ENCODE peak calls at places on chromosomes 11 and 22, in six cellular contexts. One of them, this sample, is unnamed.

GRCh38 chr11:119728226-119728626 is 774 bp downstream of the NECTIN1 start:
- DNase-seq in SK-N-SH: no peak
- DNase-seq in kidney epithelial cell: no peak
- DNase-seq in AG10803: no peak
- DNase-seq in cardiac muscle cell: no peak
- DNase-seq in tibial artery: no peak
- DNase-seq in this sample: no peak

GRCh38 chr22:26109686-26110315 is 59.5 kb upstream of the SEZ6L start:
- DNase-seq in AG10803: no peak
- DNase-seq in cardiac muscle cell: no peak
- DNase-seq in tibial artery: no peak
- DNase-seq in kidney epithelial cell: no peak
- DNase-seq in SK-N-SH: no peak
- DNase-seq in this sample: no peak

GRCh38 chr11:10657308-10658271 is 36.0 kb downstream of the IRAG1 start:
- DNase-seq in cardiac muscle cell: peak; percentile 82
- DNase-seq in AG10803: peak; percentile 53
- DNase-seq in tibial artery: no peak
- DNase-seq in kidney epithelial cell: peak; percentile 29
- DNase-seq in SK-N-SH: no peak
- DNase-seq in this sample: peak; percentile 80

GRCh38 chr11:30406978-30407762 is 84.3 kb downstream of the ARL14EP start:
- DNase-seq in AG10803: no peak
- DNase-seq in SK-N-SH: no peak
- DNase-seq in tibial artery: no peak
- DNase-seq in kidney epithelial cell: no peak
- DNase-seq in cardiac muscle cell: no peak
- DNase-seq in this sample: no peak

GRCh38 chr11:12134239-12134590 is 23.8 kb downstream of the MICAL2 start:
- DNase-seq in tibial artery: peak; percentile 63
- DNase-seq in cardiac muscle cell: no peak
- DNase-seq in AG10803: no peak
- DNase-seq in kidney epithelial cell: no peak
- DNase-seq in SK-N-SH: no peak
- DNase-seq in this sample: no peak

GRCh38 chr22:36197065-36197440 is 4.6 kb downstream of the APOL4 start:
- DNase-seq in SK-N-SH: peak; percentile 27
- DNase-seq in cardiac muscle cell: peak; percentile 90
- DNase-seq in tibial artery: peak; percentile 62
- DNase-seq in kidney epithelial cell: no peak
- DNase-seq in AG10803: peak; percentile 40
- DNase-seq in this sample: peak; percentile 57

GRCh38 chr22:49976439-49977175 is 16.0 kb downstream of the PIM3 start:
- DNase-seq in cardiac muscle cell: no peak
- DNase-seq in tibial artery: peak; percentile 11
- DNase-seq in kidney epithelial cell: no peak
- DNase-seq in SK-N-SH: peak; percentile 28
- DNase-seq in AG10803: no peak
- DNase-seq in this sample: no peak

GRCh38 chr11:35523351-35523768 is 2.1 kb downstream of the PAMR1 start:
- DNase-seq in kidney epithelial cell: no peak
- DNase-seq in AG10803: peak; percentile 83
- DNase-seq in tibial artery: no peak
- DNase-seq in SK-N-SH: no peak
- DNase-seq in cardiac muscle cell: no peak
- DNase-seq in this sample: peak; percentile 80

GRCh38 chr11:110479445-110480101 is 49.8 kb downstream of the FDX1 start:
- DNase-seq in tibial artery: no peak
- DNase-seq in AG10803: peak; percentile 64
- DNase-seq in SK-N-SH: no peak
- DNase-seq in cardiac muscle cell: peak; percentile 73
- DNase-seq in kidney epithelial cell: peak; percentile 2
- DNase-seq in this sample: peak; percentile 65

GRCh38 chr22:17944205-17944725 is 80.1 kb downstream of the MICAL3 start:
- DNase-seq in AG10803: no peak
- DNase-seq in cardiac muscle cell: no peak
- DNase-seq in tibial artery: no peak
- DNase-seq in kidney epithelial cell: no peak
- DNase-seq in SK-N-SH: peak; percentile 55
- DNase-seq in this sample: no peak

GRCh38 chr22:27075028-27075678 is 417.8 kb downstream of the MIAT start:
- DNase-seq in tibial artery: no peak
- DNase-seq in cardiac muscle cell: no peak
- DNase-seq in kidney epithelial cell: no peak
- DNase-seq in SK-N-SH: no peak
- DNase-seq in AG10803: no peak
- DNase-seq in this sample: no peak

GRCh38 chr22:24952837-24953293 is 349 bp downstream of the KIAA1671 start:
- DNase-seq in AG10803: peak; percentile 33
- DNase-seq in tibial artery: peak; percentile 35
- DNase-seq in cardiac muscle cell: peak; percentile 57
- DNase-seq in SK-N-SH: peak; percentile 84
- DNase-seq in kidney epithelial cell: no peak
- DNase-seq in this sample: peak; percentile 28
- H3K4me3 ChIP-seq in AG10803: peak overlapping the region; percentile 72
- H3K4me3 ChIP-seq in tibial artery: peak overlapping the region; percentile 73
- H3K4me3 ChIP-seq in cardiac muscle cell: peak overlapping the region; percentile 41
- H3K4me3 ChIP-seq in SK-N-SH: peak overlapping the region; percentile 73
- H3K4me3 ChIP-seq in kidney epithelial cell: peak overlapping the region; percentile 77
- H3K4me3 ChIP-seq in this sample: peak overlapping the region; percentile 31

GRCh38 chr11:45165806-45166603 is 19.6 kb downstream of the PRDM11 start:
- DNase-seq in SK-N-SH: no peak
- DNase-seq in kidney epithelial cell: no peak
- DNase-seq in AG10803: no peak
- DNase-seq in tibial artery: no peak
- DNase-seq in cardiac muscle cell: no peak
- DNase-seq in this sample: no peak

GRCh38 chr11:45168366-45169130 is 22.1 kb downstream of the PRDM11 start:
- DNase-seq in tibial artery: no peak
- DNase-seq in SK-N-SH: no peak
- DNase-seq in kidney epithelial cell: no peak
- DNase-seq in cardiac muscle cell: no peak
- DNase-seq in AG10803: no peak
- DNase-seq in this sample: no peak

GRCh38 chr11:45167283-45167682 is 20.8 kb downstream of the PRDM11 start:
- DNase-seq in kidney epithelial cell: no peak
- DNase-seq in tibial artery: no peak
- DNase-seq in cardiac muscle cell: no peak
- DNase-seq in SK-N-SH: no peak
- DNase-seq in AG10803: no peak
- DNase-seq in this sample: no peak

GRCh38 chr11:45165386-45165785 is 18.9 kb downstream of the PRDM11 start:
- DNase-seq in SK-N-SH: no peak
- DNase-seq in kidney epithelial cell: no peak
- DNase-seq in AG10803: no peak
- DNase-seq in cardiac muscle cell: no peak
- DNase-seq in tibial artery: no peak
- DNase-seq in this sample: no peak

GRCh38 chr11:45166604-45166897 is 20.1 kb downstream of the PRDM11 start:
- DNase-seq in kidney epithelial cell: no peak
- DNase-seq in cardiac muscle cell: no peak
- DNase-seq in AG10803: no peak
- DNase-seq in tibial artery: no peak
- DNase-seq in SK-N-SH: no peak
- DNase-seq in this sample: no peak
- TF ChIP-seq CTCF in kidney epithelial cell: no peak
- TF ChIP-seq CTCF in cardiac muscle cell: no peak
- TF ChIP-seq CTCF in AG10803: no peak
- TF ChIP-seq CTCF in tibial artery: no peak
- TF ChIP-seq CTCF in SK-N-SH: no peak
- TF ChIP-seq CTCF in this sample: no peak

GRCh38 chr11:68116892-68117435 is 4.2 kb downstream of the CHKA start:
- DNase-seq in SK-N-SH: no peak
- DNase-seq in cardiac muscle cell: no peak
- DNase-seq in AG10803: no peak
- DNase-seq in kidney epithelial cell: no peak
- DNase-seq in tibial artery: no peak
- DNase-seq in this sample: no peak

GRCh38 chr11:68120212-68121066 is 749 bp downstream of the CHKA start:
- DNase-seq in tibial artery: peak; percentile 55
- DNase-seq in kidney epithelial cell: no peak
- DNase-seq in SK-N-SH: peak; percentile 91
- DNase-seq in cardiac muscle cell: peak; percentile 46
- DNase-seq in AG10803: peak; percentile 31
- DNase-seq in this sample: peak; percentile 31

GRCh38 chr11:68117896-68118470 is 3.2 kb downstream of the CHKA start:
- DNase-seq in AG10803: no peak
- DNase-seq in cardiac muscle cell: no peak
- DNase-seq in SK-N-SH: no peak
- DNase-seq in kidney epithelial cell: no peak
- DNase-seq in tibial artery: no peak
- DNase-seq in this sample: no peak

GRCh38 chr11:68121067-68121899 is at the start of gene CHKA:
- DNase-seq in AG10803: peak; percentile 86
- DNase-seq in kidney epithelial cell: peak; percentile 43
- DNase-seq in cardiac muscle cell: peak; percentile 96
- DNase-seq in SK-N-SH: peak; percentile 99
- DNase-seq in tibial artery: peak; percentile 91
- DNase-seq in this sample: peak; percentile 74

GRCh38 chr11:68118753-68119448 is 2.3 kb downstream of the CHKA start:
- DNase-seq in tibial artery: no peak
- DNase-seq in SK-N-SH: no peak
- DNase-seq in kidney epithelial cell: no peak
- DNase-seq in cardiac muscle cell: peak; percentile 39
- DNase-seq in AG10803: no peak
- DNase-seq in this sample: no peak
- H3K4me3 ChIP-seq in tibial artery: no peak overlapping the region
- H3K4me3 ChIP-seq in SK-N-SH: no peak overlapping the region
- H3K4me3 ChIP-seq in kidney epithelial cell: no peak overlapping the region
- H3K4me3 ChIP-seq in cardiac muscle cell: peak overlapping the region; percentile 63
- H3K4me3 ChIP-seq in AG10803: no peak overlapping the region
- H3K4me3 ChIP-seq in this sample: no peak overlapping the region

DNA sequence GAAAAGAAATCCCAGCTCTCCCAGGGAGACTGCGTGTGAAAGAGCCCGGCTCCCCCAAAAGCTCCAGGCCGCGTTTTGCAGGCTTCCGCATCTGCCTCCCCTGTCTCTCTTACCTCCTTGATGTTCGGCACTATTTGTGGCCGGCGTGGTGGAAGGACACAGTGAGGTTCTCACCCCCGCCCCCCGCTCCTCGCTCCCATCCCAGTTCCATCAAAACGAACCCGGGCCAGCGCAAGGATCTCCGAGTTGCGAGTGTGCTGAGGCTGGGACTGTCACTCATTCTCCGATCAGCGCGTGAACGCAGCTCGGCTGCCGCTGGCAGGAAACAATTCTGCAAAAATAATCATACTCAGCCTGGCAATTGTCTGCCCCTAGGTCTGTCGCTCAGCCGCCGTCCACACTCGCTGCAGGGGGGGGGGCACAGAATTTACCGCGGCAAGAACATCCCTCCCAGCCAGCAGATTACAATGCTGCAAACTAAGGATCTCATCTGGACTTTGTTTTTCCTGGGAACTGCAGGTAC is at the start of gene NCAM1:
- DNase-seq in tibial artery: peak; percentile 25
- DNase-seq in cardiac muscle cell: peak; percentile 90
- DNase-seq in kidney epithelial cell: no peak
- DNase-seq in SK-N-SH: peak; percentile 89
- DNase-seq in AG10803: peak; percentile 84
- DNase-seq in this sample: peak; percentile 29
- TF ChIP-seq CTCF in tibial artery: no peak
- TF ChIP-seq CTCF in cardiac muscle cell: no peak
- TF ChIP-seq CTCF in kidney epithelial cell: no peak
- TF ChIP-seq CTCF in SK-N-SH: no peak
- TF ChIP-seq CTCF in AG10803: no peak
- TF ChIP-seq CTCF in this sample: no peak

DNA sequence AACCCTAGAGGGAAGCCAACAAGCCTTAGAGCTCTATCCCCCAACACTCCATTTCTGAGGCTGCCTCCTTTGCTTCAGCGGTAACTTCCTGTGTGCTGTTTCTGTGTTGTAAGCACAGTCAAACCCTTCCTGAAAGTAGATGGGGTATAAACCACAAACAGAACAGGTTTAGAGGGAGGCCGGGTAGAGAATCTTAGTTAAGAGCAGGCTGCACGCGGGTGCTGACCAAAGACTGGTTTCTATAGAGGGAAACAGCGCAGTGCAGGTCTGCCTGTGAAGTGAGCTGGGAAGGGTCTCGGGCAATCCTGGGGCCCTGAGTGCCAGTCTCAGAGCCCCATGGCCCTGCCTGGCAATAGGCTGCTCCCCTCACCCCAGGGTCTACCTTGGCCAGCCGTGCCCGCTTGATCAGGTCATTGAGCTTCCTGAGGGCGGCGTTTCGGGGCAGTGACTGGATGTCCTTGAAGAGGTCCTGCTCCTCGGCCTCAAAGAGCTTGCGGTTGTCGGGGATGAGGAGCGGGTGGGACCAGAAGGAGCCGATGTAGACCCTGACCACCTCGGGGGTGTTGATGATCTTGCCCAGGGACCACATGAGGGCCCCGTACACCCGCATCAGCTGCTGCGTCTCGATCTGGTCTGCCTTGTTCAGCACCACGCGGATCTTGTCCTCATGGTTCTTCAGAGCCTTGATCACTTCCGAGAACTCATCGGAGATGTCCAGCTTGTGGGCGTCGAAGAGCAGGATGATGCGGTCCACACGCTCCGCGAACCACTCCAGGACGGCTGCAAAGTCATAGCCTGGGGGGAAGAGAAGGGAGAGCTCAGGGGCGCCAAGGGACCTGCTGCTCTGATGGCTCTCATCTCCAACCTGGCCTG is 15.3 kb upstream of the CDC42BPG start:
- DNase-seq in SK-N-SH: no peak
- DNase-seq in kidney epithelial cell: no peak
- DNase-seq in tibial artery: no peak
- DNase-seq in AG10803: no peak
- DNase-seq in cardiac muscle cell: no peak
- DNase-seq in this sample: no peak
- H3K4me3 ChIP-seq in SK-N-SH: no peak overlapping the region
- H3K4me3 ChIP-seq in kidney epithelial cell: no peak overlapping the region
- H3K4me3 ChIP-seq in tibial artery: no peak overlapping the region
- H3K4me3 ChIP-seq in AG10803: no peak overlapping the region
- H3K4me3 ChIP-seq in cardiac muscle cell: no peak overlapping the region
- H3K4me3 ChIP-seq in this sample: no peak overlapping the region

DNA sequence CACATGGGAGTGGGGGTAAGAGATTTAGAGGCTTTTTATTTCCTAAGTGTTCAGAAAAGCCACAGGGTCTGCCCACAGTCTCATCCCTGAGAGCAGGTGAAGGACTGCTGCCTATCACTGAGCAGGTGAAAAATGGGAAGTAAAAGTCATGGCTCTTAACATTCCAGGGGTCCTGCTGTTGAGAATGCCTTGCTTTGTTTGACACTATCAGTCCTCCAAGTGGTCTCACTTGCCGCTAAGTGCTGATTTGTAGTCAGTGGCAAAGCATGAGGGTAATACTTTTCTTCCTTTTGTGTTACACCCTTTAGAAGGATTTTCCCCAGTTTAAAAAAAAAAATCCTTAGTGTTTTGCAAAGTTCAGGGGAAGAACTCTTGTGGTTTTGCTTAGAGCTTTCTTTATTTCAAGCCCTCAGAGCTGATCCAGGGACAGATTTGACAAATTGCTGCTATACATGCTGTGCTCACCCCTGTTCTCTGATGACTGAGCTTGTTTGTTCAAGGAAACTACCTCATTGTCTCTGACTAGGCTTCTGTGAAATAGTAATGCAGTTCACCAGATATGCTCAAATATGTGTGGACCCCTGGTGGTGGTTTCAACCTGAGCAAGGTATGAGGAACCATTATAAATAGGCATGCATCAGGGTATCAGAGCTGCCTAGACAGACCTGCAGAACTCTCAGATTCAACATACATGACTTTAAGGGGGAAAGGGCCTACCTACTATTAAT is 141.0 kb downstream of the ARHGAP42 start:
- DNase-seq in tibial artery: no peak
- DNase-seq in SK-N-SH: no peak
- DNase-seq in cardiac muscle cell: peak; percentile 46
- DNase-seq in AG10803: no peak
- DNase-seq in kidney epithelial cell: peak; percentile 86
- DNase-seq in this sample: peak; percentile 79
- TF ChIP-seq CTCF in tibial artery: no peak
- TF ChIP-seq CTCF in SK-N-SH: peak; percentile 17
- TF ChIP-seq CTCF in cardiac muscle cell: peak; percentile 26
- TF ChIP-seq CTCF in AG10803: no peak
- TF ChIP-seq CTCF in kidney epithelial cell: peak; percentile 62
- TF ChIP-seq CTCF in this sample: peak; percentile 30

This sample was measured in fibroblast of mammary gland.